ENCODE peak calls at places on chromosomes 11 and 22, in seven cellular contexts. X is stimulated activated CD8-positive, alpha-beta memory T cell treated with anti-CD3 and anti-CD28 coated beads, Interleukin-7, amount 100 ng/mL, for 24 hours; U is CMK; S is NT2/D1; Y is stimulated activated CD4-positive, alpha-beta T cell treated with anti-CD3 and anti-CD28 coated beads, Interleukin-1b, Interleukin-23, amount 100 ng/mL, for 48 hours; Q is smooth muscle cell of the brain vasculature; E is thoracic aorta. K is an unnamed sample.

GRCh38 chr22:29108137-29108536 is 35.3 kb downstream of the KREMEN1 start:
- DNase-seq in X (no peak), U (no peak), S (no peak), Y (no peak), Q (no peak), E (no peak), K (no peak)

GRCh38 chr11:31968774-31969433 is 122.0 kb upstream of the RCN1 start:
- DNase-seq in X (no peak), U (no peak), S (no peak), Y (no peak), Q (no peak), E (no peak), K (no peak)

GRCh38 chr11:129023968-129024676 is 81.5 kb upstream of the TP53AIP1 start:
- DNase-seq in X (no peak), U (no peak), S (peak), Y (peak), Q (peak), E (no peak), K (peak)

GRCh38 chr11:46382644-46383403 is 1.4 kb downstream of the MDK start:
- DNase-seq in X (no peak), U (no peak), S (no peak), Y (no peak), Q (no peak), E (no peak), K (peak)

GRCh38 chr22:38202437-38203089 is 769 bp downstream of the MAFF start:
- DNase-seq in X (no peak), U (peak), S (no peak), Y (peak), Q (no peak), E (peak), K (peak)

GRCh38 chr11:76173663-76174062 is 32.6 kb downstream of the WNT11 start:
- DNase-seq in X (no peak), U (no peak), S (no peak), Y (no peak), Q (no peak), E (no peak), K (no peak)

GRCh38 chr22:28882545-28882877 is 861 bp upstream of the ZNRF3 start:
- DNase-seq in X (no peak), U (no peak), S (no peak), Y (peak), Q (no peak), E (no peak), K (no peak)

GRCh38 chr11:7512525-7513209 is 1.1 kb upstream of the PPFIBP2 start:
- DNase-seq in X (no peak), U (no peak), S (no peak), Y (peak), Q (no peak), E (peak), K (no peak)

GRCh38 chr11:70135142-70136132 is 57.3 kb downstream of the ANO1 start:
- DNase-seq in X (no peak), U (no peak), S (no peak), Y (no peak), Q (no peak), E (no peak), K (no peak)

GRCh38 chr11:126929186-126930085 is 71.1 kb downstream of the KIRREL3 start:
- DNase-seq in X (no peak), U (no peak), S (no peak), Y (no peak), Q (no peak), E (no peak), K (no peak)

GRCh38 chr11:110331626-110332025 is 35.2 kb upstream of the RDX start:
- DNase-seq in X (no peak), U (no peak), S (no peak), Y (no peak), Q (no peak), E (no peak), K (no peak)

GRCh38 chr22:46373166-46373565 is 37.7 kb downstream of the TRMU start:
- DNase-seq in X (no peak), U (no peak), S (no peak), Y (no peak), Q (no peak), E (no peak), K (no peak)

GRCh38 chr22:36369922-36370781 is 17.6 kb downstream of the MYH9 start:
- DNase-seq in X (no peak), U (no peak), S (no peak), Y (no peak), Q (no peak), E (no peak), K (no peak)

GRCh38 chr22:49426618-49427266 is 400.9 kb downstream of the BRD1 start:
- DNase-seq in X (no peak), U (no peak), S (no peak), Y (no peak), Q (no peak), E (no peak), K (no peak)

GRCh38 chr22:29503811-29504372 is 23.9 kb downstream of the NEFH start:
- DNase-seq in X (no peak), U (no peak), S (no peak), Y (no peak), Q (peak), E (no peak), K (no peak)

GRCh38 chr11:65551572-65552398 is 6.4 kb downstream of the LTBP3 start:
- DNase-seq in X (no peak), U (no peak), S (no peak), Y (peak), Q (no peak), E (no peak), K (no peak)

GRCh38 chr22:38238519-38239051 is 34.2 kb downstream of the TMEM184B start:
- DNase-seq in X (no peak), U (no peak), S (no peak), Y (no peak), Q (no peak), E (no peak), K (peak)

GRCh38 chr22:37681001-37681424 is 5.1 kb upstream of the NOL12 start:
- DNase-seq in X (no peak), U (no peak), S (no peak), Y (no peak), Q (no peak), E (no peak), K (no peak)

GRCh38 chr22:27218012-27218483 is 560.7 kb downstream of the MIAT start:
- DNase-seq in X (no peak), U (no peak), S (no peak), Y (no peak), Q (no peak), E (no peak), K (no peak)

GRCh38 chr11:93844568-93844967 is 5.8 kb downstream of the VSTM5 start:
- DNase-seq in X (no peak), U (no peak), S (no peak), Y (no peak), Q (no peak), E (no peak), K (no peak)

GRCh38 chr11:75891947-75892739 is 77.1 kb downstream of the UVRAG start:
- DNase-seq in X (no peak), U (no peak), S (no peak), Y (no peak), Q (no peak), E (no peak), K (no peak)

GRCh38 chr11:116731097-116731761 is 41.6 kb downstream of the BUD13 start:
- DNase-seq in X (no peak), U (no peak), S (peak), Y (no peak), Q (peak), E (no peak), K (peak)

GRCh38 chr11:117856252-117856651 is 20.2 kb downstream of the FXYD6 start:
- DNase-seq in X (no peak), U (no peak), S (no peak), Y (no peak), Q (no peak), E (no peak), K (no peak)

GRCh38 chr11:2194877-2195755 is 23.5 kb upstream of the TH start:
- DNase-seq in X (peak), U (no peak), S (peak), Y (peak), Q (no peak), E (no peak), K (no peak)

GRCh38 chr22:44597616-44598015 is 99.6 kb upstream of the RTL6 start:
- DNase-seq in X (no peak), U (no peak), S (no peak), Y (no peak), Q (no peak), E (no peak), K (no peak)

GRCh38 chr11:12143461-12144258 is 33.3 kb downstream of the MICAL2 start:
- DNase-seq in X (no peak), U (no peak), S (no peak), Y (no peak), Q (no peak), E (no peak), K (no peak)

GRCh38 chr11:26201411-26201810 is 130.5 kb upstream of the ANO3 start:
- DNase-seq in X (no peak), U (no peak), S (no peak), Y (no peak), Q (no peak), E (no peak), K (no peak)

GRCh38 chr11:14179126-14179820 is 179.7 kb downstream of the RRAS2 start:
- DNase-seq in X (no peak), U (no peak), S (no peak), Y (no peak), Q (no peak), E (no peak), K (no peak)

GRCh38 chr22:41976961-41977566 is 7.8 kb downstream of the SEPTIN3 start:
- DNase-seq in X (no peak), U (no peak), S (no peak), Y (no peak), Q (no peak), E (no peak), K (no peak)

GRCh38 chr22:28474248-28474647 is 205.4 kb downstream of the TTC28 start:
- DNase-seq in X (no peak), U (no peak), S (no peak), Y (no peak), Q (no peak), E (no peak), K (no peak)

GRCh38 chr22:48161354-48161753 is 1398.9 kb downstream of the TBC1D22A start:
- DNase-seq in X (no peak), U (no peak), S (no peak), Y (no peak), Q (no peak), E (no peak), K (no peak)

GRCh38 chr22:37279469-37279868 is 2.8 kb upstream of the CYTH4 start:
- DNase-seq in X (no peak), U (no peak), S (peak), Y (no peak), Q (no peak), E (no peak), K (no peak)

K was measured in occipital lobe.